ENCODE peak calls at places on chromosomes 5 and 9, in six cellular contexts. F is brain microvascular endothelial cell; J is mesenteric fat pad; S is CD4-positive, alpha-beta memory T cell; W is NCI-H2107; E is T47D. B is an unnamed sample.

GRCh38 chr9:116000748-116001329 is 152.8 kb upstream of the PAPPA start:
- DNase-seq in W (no peak), S (no peak), F (no peak), E (no peak), J (no peak), B (peak; percentile 46)

GRCh38 chr5:176620333-176620981 is 9.9 kb downstream of the SNCB start:
- DNase-seq in E (no peak), W (no peak), F (no peak), S (no peak), J (no peak), B (peak; percentile 39)

GRCh38 chr9:127290666-127291065 is 26.1 kb downstream of the GARNL3 start:
- DNase-seq in S (no peak), F (no peak), W (no peak), E (no peak), J (no peak), B (no peak)

GRCh38 chr5:148855249-148856008 is 29.0 kb downstream of the ADRB2 start:
- DNase-seq in F (no peak), S (peak; percentile 31), J (no peak), E (no peak), W (no peak), B (no peak)

GRCh38 chr9:91148306-91148705 is 213.4 kb downstream of the AUH start:
- DNase-seq in F (no peak), J (no peak), S (no peak), W (no peak), E (no peak), B (no peak)

GRCh38 chr5:4113905-4114304 is 518.3 kb downstream of the IRX1 start:
- DNase-seq in J (no peak), E (no peak), S (no peak), W (no peak), F (no peak), B (no peak)

GRCh38 chr9:36092509-36093215 is 43.9 kb upstream of the GLIPR2 start:
- DNase-seq in S (peak; percentile 58), E (no peak), F (peak; percentile 11), J (no peak), W (no peak), B (no peak)

GRCh38 chr5:76715734-76716455 is at the start of gene F2R:
- DNase-seq in E (peak; percentile 65), W (no peak), F (peak; percentile 71), S (peak; percentile 57), J (peak; percentile 89), B (peak; percentile 84)

GRCh38 chr5:134145779-134146581 is 30.8 kb downstream of the SKP1 start:
- DNase-seq in W (peak; percentile 23), J (peak; percentile 91), S (peak; percentile 77), E (no peak), F (peak; percentile 54), B (peak; percentile 73)

GRCh38 chr5:117713585-117714198 is 1139.1 kb upstream of the SEMA6A start:
- DNase-seq in W (no peak), F (no peak), S (no peak), E (no peak), J (no peak), B (no peak)

GRCh38 chr9:974064-974992 is 2.1 kb upstream of the DMRT3 start:
- DNase-seq in W (no peak), F (no peak), E (no peak), J (no peak), S (no peak), B (no peak)

GRCh38 chr9:124342946-124343485 is 72.2 kb downstream of the PSMB7 start:
- DNase-seq in W (peak; percentile 85), F (peak; percentile 85), E (no peak), S (no peak), J (no peak), B (peak; percentile 99)

GRCh38 chr5:120690621-120691407 is 226.7 kb downstream of the PRR16 start:
- DNase-seq in J (no peak), F (no peak), W (no peak), E (no peak), S (no peak), B (peak; percentile 14)

GRCh38 chr9:75788006-75788634 is 102.4 kb upstream of the PCSK5 start:
- DNase-seq in J (no peak), W (no peak), S (no peak), F (peak; percentile 72), E (no peak), B (peak; percentile 1)

GRCh38 chr5:75043736-75044264 is 8.6 kb downstream of the GCNT4 start:
- DNase-seq in E (no peak), W (no peak), F (no peak), J (no peak), S (no peak), B (no peak)

GRCh38 chr5:68428232-68428811 is 212.8 kb downstream of the PIK3R1 start:
- DNase-seq in W (no peak), S (no peak), F (no peak), J (no peak), E (no peak), B (no peak)

GRCh38 chr5:134917070-134917831 is 12.3 kb downstream of the PCBD2 start:
- DNase-seq in W (no peak), S (no peak), E (peak; percentile 21), F (no peak), J (no peak), B (no peak)

GRCh38 chr5:175344331-175345200 is 99.4 kb downstream of the DRD1 start:
- DNase-seq in E (no peak), S (no peak), J (no peak), F (peak; percentile 12), W (no peak), B (peak; percentile 87)

GRCh38 chr5:68265347-68265746 is 49.8 kb downstream of the PIK3R1 start:
- DNase-seq in E (no peak), F (no peak), S (no peak), J (no peak), W (no peak), B (no peak)